ENCODE peak calls at places on chromosome 14, in seven cellular contexts. X is ELF-1, V is HCEC 1CT, M is aorta, T is T-cell, C is GM23248, A is cardiac muscle cell. Q is an unnamed sample.
A peak's percentile ranks its signal among the peaks of the same experiment; 100 is the strongest.

GRCh38 chr14:29926701-29927595 is 699 bp downstream of the PRKD1 start:
- DNase-seq in M (peak; percentile 87), T (no peak), C (peak; percentile 75), V (peak; percentile 60), X (peak; percentile 39), A (peak; percentile 78), Q (no peak)

GRCh38 chr14:100906420-100906819 is 2.9 kb upstream of the RTL1 start:
- DNase-seq in X (no peak), M (peak; percentile 61), V (no peak), C (no peak), T (no peak), A (peak; percentile 24), Q (no peak)

GRCh38 chr14:93086441-93087055 is 29.2 kb downstream of the ITPK1 start:
- DNase-seq in A (no peak), T (no peak), C (no peak), M (no peak), X (peak; percentile 20), V (no peak), Q (no peak)

GRCh38 chr14:84760506-84760905 is 769.4 kb upstream of the FLRT2 start:
- DNase-seq in X (no peak), M (no peak), A (no peak), T (no peak), V (no peak), C (no peak), Q (no peak)

GRCh38 chr14:57461777-57462320 is 31.8 kb downstream of the CCDC198 start:
- DNase-seq in X (no peak), M (no peak), T (no peak), V (no peak), C (no peak), A (no peak), Q (no peak)

GRCh38 chr14:103393687-103394626 is 8.7 kb downstream of the MARK3 start:
- DNase-seq in V (peak; percentile 60), C (peak; percentile 71), A (peak; percentile 46), T (no peak), M (no peak), X (no peak), Q (no peak)

GRCh38 chr14:103618999-103619398 is 10.0 kb upstream of the KLC1 start:
- DNase-seq in X (no peak), C (peak; percentile 86), A (no peak), M (no peak), T (no peak), V (no peak), Q (no peak)

GRCh38 chr14:59020382-59020781 is 168.1 kb upstream of the DAAM1 start:
- DNase-seq in T (no peak), A (peak; percentile 39), X (no peak), M (no peak), C (peak; percentile 66), V (peak; percentile 34), Q (no peak)

GRCh38 chr14:52272375-52272774 is 4.9 kb downstream of the PTGDR start:
- DNase-seq in V (peak; percentile 56), T (no peak), X (peak; percentile 17), M (no peak), A (peak; percentile 23), C (peak; percentile 73), Q (no peak)

GRCh38 chr14:70943838-70944237 is 36.6 kb downstream of the PCNX1 start:
- DNase-seq in T (no peak), A (no peak), V (no peak), M (no peak), C (no peak), X (peak; percentile 8), Q (no peak)

GRCh38 chr14:72024043-72024407 is 91.8 kb downstream of the RGS6 start:
- DNase-seq in C (peak; percentile 35), M (no peak), A (peak; percentile 62), X (peak; percentile 54), V (peak; percentile 17), T (no peak), Q (no peak)

GRCh38 chr14:74506408-74506807 is 12.8 kb downstream of the ISCA2 start:
- DNase-seq in X (no peak), V (no peak), T (no peak), C (no peak), A (no peak), M (no peak), Q (no peak)

GRCh38 chr14:76862546-76863282 is 36.5 kb downstream of the LRRC74A start:
- DNase-seq in V (no peak), C (no peak), M (no peak), A (no peak), T (no peak), X (no peak), Q (no peak)

GRCh38 chr14:64544607-64545312 is 4.2 kb downstream of the HSPA2 start:
- DNase-seq in M (no peak), T (no peak), X (no peak), V (no peak), A (no peak), C (no peak), Q (no peak)

GRCh38 chr14:54564799-54565235 is 2.1 kb upstream of the SAMD4A start:
- DNase-seq in M (no peak), C (peak; percentile 86), A (no peak), T (no peak), V (peak; percentile 77), X (no peak), Q (peak; percentile 37)

GRCh38 chr14:33432407-33433023 is 493.8 kb downstream of the NPAS3 start:
- DNase-seq in C (peak; percentile 70), V (no peak), T (no peak), X (no peak), M (no peak), A (peak; percentile 39), Q (no peak)